ENCODE peak calls at places on chromosomes 12 and 14, in nine cellular contexts. A is iPS-NIHi11, R is AG04450, W is HEK293T, H is adipocyte, Y is Kasumi-1, M is endothelial cell of umbilical vein, F is naive B cell, L is tibial nerve. D is an unnamed sample.

GRCh38 chr12:46562625-46563228 is 190.2 kb upstream of the SLC38A2 start:
- DNase-seq in A (peak), R (no peak), W (no peak), H (peak), Y (no peak), M (peak), F (no peak), L (no peak), D (no peak)

GRCh38 chr12:34605955-34606748 is 583.9 kb downstream of the ALG10 start:
- DNase-seq in A (no peak), R (no peak), W (no peak), H (no peak), Y (no peak), M (no peak), F (no peak), L (no peak), D (no peak)

GRCh38 chr12:45227668-45228067 is 11.8 kb downstream of the ANO6 start:
- DNase-seq in A (no peak), R (no peak), W (no peak), H (no peak), Y (no peak), M (no peak), F (no peak), L (no peak), D (no peak)

GRCh38 chr12:77998236-77998786 is 167.6 kb downstream of the NAV3 start:
- DNase-seq in A (no peak), R (no peak), W (no peak), H (peak), Y (no peak), M (no peak), F (no peak), L (no peak), D (no peak)

GRCh38 chr14:53581497-53581896 is 375.1 kb downstream of the BMP4 start:
- DNase-seq in A (no peak), R (no peak), W (no peak), H (no peak), Y (no peak), M (no peak), F (no peak), L (no peak), D (no peak)

GRCh38 chr12:120264086-120264485 is 1.4 kb downstream of the PXN start:
- DNase-seq in A (no peak), R (no peak), W (no peak), H (peak), Y (no peak), M (no peak), F (no peak), L (no peak), D (no peak)

GRCh38 chr12:97567619-97568110 is 105.1 kb downstream of the RMST start:
- DNase-seq in A (no peak), R (no peak), W (no peak), H (no peak), Y (no peak), M (no peak), F (no peak), L (no peak), D (no peak)

GRCh38 chr14:64549805-64550538 is at the start of gene PPP1R36:
- DNase-seq in A (peak), R (no peak), W (no peak), H (peak), Y (no peak), M (no peak), F (peak), L (peak), D (no peak)

GRCh38 chr12:132243596-132244289 is 85.6 kb downstream of the GALNT9 start:
- DNase-seq in A (peak), R (no peak), W (peak), H (no peak), Y (no peak), M (no peak), F (no peak), L (no peak), D (no peak)

GRCh38 chr12:94644141-94644575 is 6.2 kb downstream of the TMCC3 start:
- DNase-seq in A (no peak), R (no peak), W (no peak), H (peak), Y (no peak), M (peak), F (peak), L (no peak), D (no peak)

GRCh38 chr14:51342226-51342625 is 102.2 kb downstream of the TMX1 start:
- DNase-seq in A (no peak), R (no peak), W (no peak), H (no peak), Y (no peak), M (peak), F (no peak), L (no peak), D (peak)

GRCh38 chr12:89181271-89181920 is 170.9 kb downstream of the DUSP6 start:
- DNase-seq in A (no peak), R (peak), W (no peak), H (peak), Y (peak), M (peak), F (no peak), L (no peak), D (peak)

GRCh38 chr12:95446511-95446910 is 27.4 kb upstream of the METAP2 start:
- DNase-seq in A (peak), R (no peak), W (no peak), H (no peak), Y (no peak), M (no peak), F (no peak), L (peak), D (no peak)

D was measured in A549.